ENCODE peak calls at places on chromosomes 13 and 19, in five cellular contexts. E is keratinocyte, U is ascending aorta, T is tibial nerve, F is SK-N-SH. R is an unnamed sample.

GRCh38 chr13:40549500-40550094 is 116.8 kb downstream of the FOXO1 start:
- DNase-seq in T (no peak), U (no peak), F (no peak), E (no peak), R (no peak)

GRCh38 chr19:2149980-2150793 is 1.2 kb downstream of the AP3D1 start:
- DNase-seq in U (no peak), T (no peak), E (no peak), F (peak), R (no peak)

GRCh38 chr19:3062165-3063105 is at the start of gene TLE5:
- DNase-seq in F (peak), U (no peak), E (no peak), T (no peak), R (peak)

GRCh38 chr13:38002596-38002995 is 133.0 kb upstream of the TRPC4 start:
- DNase-seq in F (no peak), U (no peak), T (no peak), E (no peak), R (no peak)

GRCh38 chr13:114108894-114109293 is 23.5 kb downstream of the RASA3 start:
- DNase-seq in E (no peak), U (no peak), T (peak), F (no peak), R (no peak)

GRCh38 chr13:102680842-102681725 is 13.8 kb downstream of the METTL21C start:
- DNase-seq in E (no peak), U (no peak), T (no peak), F (no peak), R (peak)

GRCh38 chr13:80276371-80277289 is 64.3 kb downstream of the SPRY2 start:
- DNase-seq in U (no peak), F (no peak), E (no peak), T (no peak), R (peak)

GRCh38 chr19:47485210-47485609 is 1.2 kb upstream of the KPTN start:
- DNase-seq in E (no peak), T (no peak), U (no peak), F (no peak), R (no peak)

GRCh38 chr19:42397315-42398166 is 7.4 kb upstream of the CNFN start:
- DNase-seq in T (no peak), U (no peak), E (no peak), F (no peak), R (no peak)

GRCh38 chr19:47035127-47035494 is 13.3 kb downstream of the TMEM160 start:
- DNase-seq in T (no peak), E (no peak), U (no peak), F (peak), R (no peak)

GRCh38 chr13:110528371-110528770 is 33.2 kb downstream of the RAB20 start:
- DNase-seq in U (no peak), E (no peak), F (no peak), T (no peak), R (no peak)

GRCh38 chr13:42113478-42113877 is 65.0 kb downstream of the DGKH start:
- DNase-seq in T (no peak), U (no peak), F (no peak), E (no peak), R (no peak)

GRCh38 chr13:111153279-111153976 is 38.3 kb downstream of the ARHGEF7 start:
- DNase-seq in E (peak), T (peak), U (peak), F (peak), R (peak)

R was measured in hippocampal formation.